ENCODE peak calls at places on chromosomes 13 and 19, in nine cellular contexts. One of them, this sample, is unnamed.

GRCh38 chr19:50333235-50333736 is 4.1 kb upstream of the KCNC3 start:
- DNase-seq in dermis blood vessel endothelial cell: peak
- DNase-seq in HEK293T: peak
- DNase-seq in pancreas: peak
- DNase-seq in stimulated activated CD4-positive, alpha-beta T cell treated with anti-CD3 and anti-CD28 coated beads, Interleukin-2, amount 100 ng/mL, for 48 hours: peak
- DNase-seq in dorsolateral prefrontal cortex: peak
- DNase-seq in GM18507: peak
- DNase-seq in fibroblast of mammary gland: peak
- DNase-seq in effector CD4-positive, alpha-beta T cell: peak
- DNase-seq in this sample: peak

GRCh38 chr19:40960062-40960685 is 30.9 kb upstream of the CYP2B6 start:
- DNase-seq in GM18507: no peak
- DNase-seq in effector CD4-positive, alpha-beta T cell: no peak
- DNase-seq in dermis blood vessel endothelial cell: no peak
- DNase-seq in stimulated activated CD4-positive, alpha-beta T cell treated with anti-CD3 and anti-CD28 coated beads, Interleukin-2, amount 100 ng/mL, for 48 hours: no peak
- DNase-seq in dorsolateral prefrontal cortex: no peak
- DNase-seq in HEK293T: no peak
- DNase-seq in pancreas: no peak
- DNase-seq in fibroblast of mammary gland: no peak
- DNase-seq in this sample: no peak

GRCh38 chr13:27257648-27258253 is 6.4 kb downstream of the RPL21 start:
- DNase-seq in dermis blood vessel endothelial cell: no peak
- DNase-seq in pancreas: no peak
- DNase-seq in HEK293T: no peak
- DNase-seq in GM18507: no peak
- DNase-seq in stimulated activated CD4-positive, alpha-beta T cell treated with anti-CD3 and anti-CD28 coated beads, Interleukin-2, amount 100 ng/mL, for 48 hours: no peak
- DNase-seq in fibroblast of mammary gland: no peak
- DNase-seq in effector CD4-positive, alpha-beta T cell: no peak
- DNase-seq in dorsolateral prefrontal cortex: no peak
- DNase-seq in this sample: no peak

GRCh38 chr19:10808937-10809655 is 26.9 kb downstream of the TMED1 start:
- DNase-seq in stimulated activated CD4-positive, alpha-beta T cell treated with anti-CD3 and anti-CD28 coated beads, Interleukin-2, amount 100 ng/mL, for 48 hours: peak
- DNase-seq in GM18507: no peak
- DNase-seq in effector CD4-positive, alpha-beta T cell: no peak
- DNase-seq in dermis blood vessel endothelial cell: no peak
- DNase-seq in fibroblast of mammary gland: peak
- DNase-seq in HEK293T: no peak
- DNase-seq in pancreas: no peak
- DNase-seq in dorsolateral prefrontal cortex: no peak
- DNase-seq in this sample: no peak

GRCh38 chr19:16180611-16181010 is 4.6 kb upstream of the FAM32A start:
- DNase-seq in stimulated activated CD4-positive, alpha-beta T cell treated with anti-CD3 and anti-CD28 coated beads, Interleukin-2, amount 100 ng/mL, for 48 hours: no peak
- DNase-seq in fibroblast of mammary gland: peak
- DNase-seq in effector CD4-positive, alpha-beta T cell: no peak
- DNase-seq in dermis blood vessel endothelial cell: no peak
- DNase-seq in GM18507: no peak
- DNase-seq in pancreas: no peak
- DNase-seq in HEK293T: no peak
- DNase-seq in dorsolateral prefrontal cortex: no peak
- DNase-seq in this sample: no peak

GRCh38 chr13:42354246-42355117 is 82.5 kb downstream of the AKAP11 start:
- DNase-seq in stimulated activated CD4-positive, alpha-beta T cell treated with anti-CD3 and anti-CD28 coated beads, Interleukin-2, amount 100 ng/mL, for 48 hours: peak
- DNase-seq in HEK293T: no peak
- DNase-seq in fibroblast of mammary gland: peak
- DNase-seq in dorsolateral prefrontal cortex: no peak
- DNase-seq in effector CD4-positive, alpha-beta T cell: peak
- DNase-seq in pancreas: no peak
- DNase-seq in GM18507: no peak
- DNase-seq in dermis blood vessel endothelial cell: peak
- DNase-seq in this sample: no peak

GRCh38 chr19:9306443-9306842 is 3.2 kb downstream of the ZNF699 start:
- DNase-seq in dorsolateral prefrontal cortex: no peak
- DNase-seq in effector CD4-positive, alpha-beta T cell: no peak
- DNase-seq in fibroblast of mammary gland: peak
- DNase-seq in pancreas: no peak
- DNase-seq in GM18507: no peak
- DNase-seq in stimulated activated CD4-positive, alpha-beta T cell treated with anti-CD3 and anti-CD28 coated beads, Interleukin-2, amount 100 ng/mL, for 48 hours: no peak
- DNase-seq in HEK293T: no peak
- DNase-seq in dermis blood vessel endothelial cell: no peak
- DNase-seq in this sample: no peak

GRCh38 chr13:98143601-98144500 is 957 bp downstream of the FARP1 start:
- DNase-seq in effector CD4-positive, alpha-beta T cell: no peak
- DNase-seq in GM18507: no peak
- DNase-seq in dorsolateral prefrontal cortex: no peak
- DNase-seq in stimulated activated CD4-positive, alpha-beta T cell treated with anti-CD3 and anti-CD28 coated beads, Interleukin-2, amount 100 ng/mL, for 48 hours: no peak
- DNase-seq in dermis blood vessel endothelial cell: peak
- DNase-seq in pancreas: no peak
- DNase-seq in HEK293T: peak
- DNase-seq in fibroblast of mammary gland: peak
- DNase-seq in this sample: no peak

GRCh38 chr13:114121496-114122466 is 10.6 kb downstream of the RASA3 start:
- DNase-seq in GM18507: no peak
- DNase-seq in stimulated activated CD4-positive, alpha-beta T cell treated with anti-CD3 and anti-CD28 coated beads, Interleukin-2, amount 100 ng/mL, for 48 hours: no peak
- DNase-seq in HEK293T: no peak
- DNase-seq in pancreas: peak
- DNase-seq in fibroblast of mammary gland: no peak
- DNase-seq in dermis blood vessel endothelial cell: no peak
- DNase-seq in dorsolateral prefrontal cortex: no peak
- DNase-seq in effector CD4-positive, alpha-beta T cell: no peak
- DNase-seq in this sample: no peak

GRCh38 chr19:17089238-17089637 is 13.7 kb downstream of the MYO9B start:
- DNase-seq in effector CD4-positive, alpha-beta T cell: no peak
- DNase-seq in pancreas: no peak
- DNase-seq in HEK293T: no peak
- DNase-seq in fibroblast of mammary gland: no peak
- DNase-seq in dorsolateral prefrontal cortex: no peak
- DNase-seq in GM18507: no peak
- DNase-seq in dermis blood vessel endothelial cell: no peak
- DNase-seq in stimulated activated CD4-positive, alpha-beta T cell treated with anti-CD3 and anti-CD28 coated beads, Interleukin-2, amount 100 ng/mL, for 48 hours: no peak
- DNase-seq in this sample: no peak

GRCh38 chr19:35911790-35912189 is 3.7 kb upstream of the TYROBP start:
- DNase-seq in effector CD4-positive, alpha-beta T cell: no peak
- DNase-seq in GM18507: no peak
- DNase-seq in pancreas: peak
- DNase-seq in stimulated activated CD4-positive, alpha-beta T cell treated with anti-CD3 and anti-CD28 coated beads, Interleukin-2, amount 100 ng/mL, for 48 hours: no peak
- DNase-seq in dermis blood vessel endothelial cell: no peak
- DNase-seq in dorsolateral prefrontal cortex: no peak
- DNase-seq in HEK293T: no peak
- DNase-seq in fibroblast of mammary gland: no peak
- DNase-seq in this sample: no peak

GRCh38 chr13:36758345-36758744 is 60.7 kb upstream of the RFXAP start:
- DNase-seq in effector CD4-positive, alpha-beta T cell: no peak
- DNase-seq in GM18507: no peak
- DNase-seq in HEK293T: no peak
- DNase-seq in stimulated activated CD4-positive, alpha-beta T cell treated with anti-CD3 and anti-CD28 coated beads, Interleukin-2, amount 100 ng/mL, for 48 hours: no peak
- DNase-seq in dermis blood vessel endothelial cell: no peak
- DNase-seq in dorsolateral prefrontal cortex: no peak
- DNase-seq in pancreas: no peak
- DNase-seq in fibroblast of mammary gland: no peak
- DNase-seq in this sample: no peak

GRCh38 chr19:4694211-4694987 is 24.3 kb upstream of the MYDGF start:
- DNase-seq in effector CD4-positive, alpha-beta T cell: no peak
- DNase-seq in HEK293T: no peak
- DNase-seq in pancreas: no peak
- DNase-seq in GM18507: no peak
- DNase-seq in dermis blood vessel endothelial cell: peak
- DNase-seq in stimulated activated CD4-positive, alpha-beta T cell treated with anti-CD3 and anti-CD28 coated beads, Interleukin-2, amount 100 ng/mL, for 48 hours: no peak
- DNase-seq in fibroblast of mammary gland: peak
- DNase-seq in dorsolateral prefrontal cortex: peak
- DNase-seq in this sample: no peak

GRCh38 chr19:18603255-18603957 is 3.2 kb downstream of the CRLF1 start:
- DNase-seq in dermis blood vessel endothelial cell: peak
- DNase-seq in effector CD4-positive, alpha-beta T cell: no peak
- DNase-seq in stimulated activated CD4-positive, alpha-beta T cell treated with anti-CD3 and anti-CD28 coated beads, Interleukin-2, amount 100 ng/mL, for 48 hours: no peak
- DNase-seq in GM18507: no peak
- DNase-seq in pancreas: no peak
- DNase-seq in fibroblast of mammary gland: no peak
- DNase-seq in HEK293T: peak
- DNase-seq in dorsolateral prefrontal cortex: no peak
- DNase-seq in this sample: no peak

GRCh38 chr19:11769995-11770394 is 3.2 kb downstream of the ZNF441 start:
- DNase-seq in stimulated activated CD4-positive, alpha-beta T cell treated with anti-CD3 and anti-CD28 coated beads, Interleukin-2, amount 100 ng/mL, for 48 hours: no peak
- DNase-seq in pancreas: no peak
- DNase-seq in GM18507: no peak
- DNase-seq in dorsolateral prefrontal cortex: no peak
- DNase-seq in HEK293T: no peak
- DNase-seq in effector CD4-positive, alpha-beta T cell: no peak
- DNase-seq in fibroblast of mammary gland: no peak
- DNase-seq in dermis blood vessel endothelial cell: no peak
- DNase-seq in this sample: no peak

GRCh38 chr13:26596458-26596857 is 39.0 kb downstream of the WASF3 start:
- DNase-seq in GM18507: no peak
- DNase-seq in effector CD4-positive, alpha-beta T cell: no peak
- DNase-seq in fibroblast of mammary gland: no peak
- DNase-seq in dermis blood vessel endothelial cell: no peak
- DNase-seq in HEK293T: no peak
- DNase-seq in pancreas: no peak
- DNase-seq in dorsolateral prefrontal cortex: no peak
- DNase-seq in stimulated activated CD4-positive, alpha-beta T cell treated with anti-CD3 and anti-CD28 coated beads, Interleukin-2, amount 100 ng/mL, for 48 hours: no peak
- DNase-seq in this sample: no peak

GRCh38 chr19:4510435-4511255 is 7.6 kb downstream of the PLIN4 start:
- DNase-seq in GM18507: no peak
- DNase-seq in pancreas: no peak
- DNase-seq in dermis blood vessel endothelial cell: no peak
- DNase-seq in HEK293T: no peak
- DNase-seq in effector CD4-positive, alpha-beta T cell: no peak
- DNase-seq in dorsolateral prefrontal cortex: no peak
- DNase-seq in fibroblast of mammary gland: no peak
- DNase-seq in stimulated activated CD4-positive, alpha-beta T cell treated with anti-CD3 and anti-CD28 coated beads, Interleukin-2, amount 100 ng/mL, for 48 hours: no peak
- DNase-seq in this sample: no peak

GRCh38 chr13:106561551-106562170 is 6.3 kb downstream of the ARGLU1 start:
- DNase-seq in fibroblast of mammary gland: peak
- DNase-seq in HEK293T: no peak
- DNase-seq in dorsolateral prefrontal cortex: no peak
- DNase-seq in dermis blood vessel endothelial cell: peak
- DNase-seq in GM18507: no peak
- DNase-seq in effector CD4-positive, alpha-beta T cell: no peak
- DNase-seq in pancreas: no peak
- DNase-seq in stimulated activated CD4-positive, alpha-beta T cell treated with anti-CD3 and anti-CD28 coated beads, Interleukin-2, amount 100 ng/mL, for 48 hours: peak
- DNase-seq in this sample: peak

GRCh38 chr13:26486550-26486949 is 70.9 kb upstream of the WASF3 start:
- DNase-seq in fibroblast of mammary gland: no peak
- DNase-seq in pancreas: no peak
- DNase-seq in effector CD4-positive, alpha-beta T cell: no peak
- DNase-seq in dorsolateral prefrontal cortex: peak
- DNase-seq in GM18507: no peak
- DNase-seq in stimulated activated CD4-positive, alpha-beta T cell treated with anti-CD3 and anti-CD28 coated beads, Interleukin-2, amount 100 ng/mL, for 48 hours: no peak
- DNase-seq in HEK293T: no peak
- DNase-seq in dermis blood vessel endothelial cell: no peak
- DNase-seq in this sample: no peak

GRCh38 chr13:113854238-113855011 is 9.5 kb downstream of the GAS6 start:
- DNase-seq in dermis blood vessel endothelial cell: no peak
- DNase-seq in pancreas: peak
- DNase-seq in dorsolateral prefrontal cortex: no peak
- DNase-seq in HEK293T: no peak
- DNase-seq in effector CD4-positive, alpha-beta T cell: no peak
- DNase-seq in GM18507: no peak
- DNase-seq in fibroblast of mammary gland: peak
- DNase-seq in stimulated activated CD4-positive, alpha-beta T cell treated with anti-CD3 and anti-CD28 coated beads, Interleukin-2, amount 100 ng/mL, for 48 hours: no peak
- DNase-seq in this sample: peak

GRCh38 chr19:13847033-13847899 is 29.7 kb upstream of the NANOS3 start:
- DNase-seq in dorsolateral prefrontal cortex: no peak
- DNase-seq in stimulated activated CD4-positive, alpha-beta T cell treated with anti-CD3 and anti-CD28 coated beads, Interleukin-2, amount 100 ng/mL, for 48 hours: peak
- DNase-seq in dermis blood vessel endothelial cell: peak
- DNase-seq in HEK293T: peak
- DNase-seq in GM18507: no peak
- DNase-seq in effector CD4-positive, alpha-beta T cell: peak
- DNase-seq in pancreas: peak
- DNase-seq in fibroblast of mammary gland: peak
- DNase-seq in this sample: peak

GRCh38 chr13:101917475-101917810 is 465.0 kb downstream of the ITGBL1 start:
- DNase-seq in HEK293T: no peak
- DNase-seq in pancreas: peak
- DNase-seq in GM18507: no peak
- DNase-seq in dorsolateral prefrontal cortex: no peak
- DNase-seq in fibroblast of mammary gland: no peak
- DNase-seq in dermis blood vessel endothelial cell: no peak
- DNase-seq in stimulated activated CD4-positive, alpha-beta T cell treated with anti-CD3 and anti-CD28 coated beads, Interleukin-2, amount 100 ng/mL, for 48 hours: no peak
- DNase-seq in effector CD4-positive, alpha-beta T cell: no peak
- DNase-seq in this sample: no peak

GRCh38 chr13:50081106-50081898 is 66.1 kb downstream of the KCNRG start:
- DNase-seq in fibroblast of mammary gland: no peak
- DNase-seq in effector CD4-positive, alpha-beta T cell: peak
- DNase-seq in HEK293T: peak
- DNase-seq in stimulated activated CD4-positive, alpha-beta T cell treated with anti-CD3 and anti-CD28 coated beads, Interleukin-2, amount 100 ng/mL, for 48 hours: peak
- DNase-seq in dorsolateral prefrontal cortex: peak
- DNase-seq in GM18507: no peak
- DNase-seq in dermis blood vessel endothelial cell: peak
- DNase-seq in pancreas: peak
- DNase-seq in this sample: no peak

GRCh38 chr13:94914829-94915228 is 202.5 kb upstream of the SOX21 start:
- DNase-seq in HEK293T: no peak
- DNase-seq in GM18507: no peak
- DNase-seq in effector CD4-positive, alpha-beta T cell: no peak
- DNase-seq in stimulated activated CD4-positive, alpha-beta T cell treated with anti-CD3 and anti-CD28 coated beads, Interleukin-2, amount 100 ng/mL, for 48 hours: no peak
- DNase-seq in dermis blood vessel endothelial cell: no peak
- DNase-seq in pancreas: no peak
- DNase-seq in fibroblast of mammary gland: peak
- DNase-seq in dorsolateral prefrontal cortex: no peak
- DNase-seq in this sample: no peak

GRCh38 chr19:35153701-35154534 is 617 bp upstream of the FXYD5 start:
- DNase-seq in dermis blood vessel endothelial cell: peak
- DNase-seq in fibroblast of mammary gland: no peak
- DNase-seq in dorsolateral prefrontal cortex: no peak
- DNase-seq in pancreas: no peak
- DNase-seq in GM18507: peak
- DNase-seq in stimulated activated CD4-positive, alpha-beta T cell treated with anti-CD3 and anti-CD28 coated beads, Interleukin-2, amount 100 ng/mL, for 48 hours: peak
- DNase-seq in effector CD4-positive, alpha-beta T cell: peak
- DNase-seq in HEK293T: peak
- DNase-seq in this sample: peak

GRCh38 chr19:47002106-47002766 is 17.4 kb upstream of the NPAS1 start:
- DNase-seq in dermis blood vessel endothelial cell: no peak
- DNase-seq in effector CD4-positive, alpha-beta T cell: no peak
- DNase-seq in GM18507: no peak
- DNase-seq in dorsolateral prefrontal cortex: no peak
- DNase-seq in fibroblast of mammary gland: no peak
- DNase-seq in HEK293T: no peak
- DNase-seq in stimulated activated CD4-positive, alpha-beta T cell treated with anti-CD3 and anti-CD28 coated beads, Interleukin-2, amount 100 ng/mL, for 48 hours: no peak
- DNase-seq in pancreas: peak
- DNase-seq in this sample: no peak

GRCh38 chr13:97367427-97367826 is 66.5 kb upstream of the RAP2A start:
- DNase-seq in HEK293T: no peak
- DNase-seq in dermis blood vessel endothelial cell: peak
- DNase-seq in dorsolateral prefrontal cortex: no peak
- DNase-seq in fibroblast of mammary gland: peak
- DNase-seq in GM18507: no peak
- DNase-seq in effector CD4-positive, alpha-beta T cell: no peak
- DNase-seq in pancreas: no peak
- DNase-seq in stimulated activated CD4-positive, alpha-beta T cell treated with anti-CD3 and anti-CD28 coated beads, Interleukin-2, amount 100 ng/mL, for 48 hours: no peak
- DNase-seq in this sample: no peak

GRCh38 chr13:25881136-25881926 is 170.5 kb downstream of the SHISA2 start:
- DNase-seq in dorsolateral prefrontal cortex: no peak
- DNase-seq in HEK293T: no peak
- DNase-seq in pancreas: no peak
- DNase-seq in effector CD4-positive, alpha-beta T cell: no peak
- DNase-seq in dermis blood vessel endothelial cell: no peak
- DNase-seq in stimulated activated CD4-positive, alpha-beta T cell treated with anti-CD3 and anti-CD28 coated beads, Interleukin-2, amount 100 ng/mL, for 48 hours: no peak
- DNase-seq in fibroblast of mammary gland: no peak
- DNase-seq in GM18507: no peak
- DNase-seq in this sample: no peak

GRCh38 chr19:19860756-19861390 is 4.8 kb upstream of the ZNF253 start:
- DNase-seq in pancreas: peak
- DNase-seq in dermis blood vessel endothelial cell: peak
- DNase-seq in fibroblast of mammary gland: no peak
- DNase-seq in dorsolateral prefrontal cortex: no peak
- DNase-seq in effector CD4-positive, alpha-beta T cell: peak
- DNase-seq in GM18507: no peak
- DNase-seq in stimulated activated CD4-positive, alpha-beta T cell treated with anti-CD3 and anti-CD28 coated beads, Interleukin-2, amount 100 ng/mL, for 48 hours: peak
- DNase-seq in HEK293T: no peak
- DNase-seq in this sample: no peak

GRCh38 chr19:51064534-51065220 is at the start of gene KLK13:
- DNase-seq in effector CD4-positive, alpha-beta T cell: no peak
- DNase-seq in stimulated activated CD4-positive, alpha-beta T cell treated with anti-CD3 and anti-CD28 coated beads, Interleukin-2, amount 100 ng/mL, for 48 hours: no peak
- DNase-seq in pancreas: peak
- DNase-seq in HEK293T: peak
- DNase-seq in dorsolateral prefrontal cortex: no peak
- DNase-seq in fibroblast of mammary gland: peak
- DNase-seq in dermis blood vessel endothelial cell: peak
- DNase-seq in GM18507: no peak
- DNase-seq in this sample: no peak

GRCh38 chr13:20960663-20961309 is 58.2 kb upstream of the XPO4 start:
- DNase-seq in fibroblast of mammary gland: no peak
- DNase-seq in GM18507: no peak
- DNase-seq in dermis blood vessel endothelial cell: peak
- DNase-seq in HEK293T: no peak
- DNase-seq in effector CD4-positive, alpha-beta T cell: no peak
- DNase-seq in stimulated activated CD4-positive, alpha-beta T cell treated with anti-CD3 and anti-CD28 coated beads, Interleukin-2, amount 100 ng/mL, for 48 hours: no peak
- DNase-seq in dorsolateral prefrontal cortex: peak
- DNase-seq in pancreas: no peak
- DNase-seq in this sample: no peak

This sample was measured in GM12892.